ENCODE peak calls at places on chromosomes 11 and 22, in eight cellular contexts. One of them, this sample, is unnamed.
A peak's percentile ranks its signal among the peaks of the same experiment; 100 is the strongest.

GRCh38 chr11:8105666-8106065 is 24.7 kb downstream of the TUB start:
- DNase-seq in Peyer's patch: no peak
- DNase-seq in adrenal gland: no peak
- DNase-seq in endothelial cell of umbilical vein: no peak
- DNase-seq in HepG2: no peak
- DNase-seq in upper lobe of left lung: no peak
- DNase-seq in IMR-90: peak; percentile 27
- DNase-seq in esophagus squamous epithelium: no peak
- DNase-seq in this sample: no peak

GRCh38 chr11:46367244-46367915 is 14.1 kb upstream of the MDK start:
- DNase-seq in Peyer's patch: peak; percentile 80
- DNase-seq in adrenal gland: peak; percentile 72
- DNase-seq in endothelial cell of umbilical vein: peak; percentile 43
- DNase-seq in HepG2: peak; percentile 25
- DNase-seq in upper lobe of left lung: peak; percentile 79
- DNase-seq in IMR-90: peak; percentile 59
- DNase-seq in esophagus squamous epithelium: no peak
- DNase-seq in this sample: peak; percentile 77

GRCh38 chr22:42328130-42328821 is 57.8 kb upstream of the TCF20 start:
- DNase-seq in Peyer's patch: no peak
- DNase-seq in adrenal gland: no peak
- DNase-seq in endothelial cell of umbilical vein: no peak
- DNase-seq in HepG2: no peak
- DNase-seq in upper lobe of left lung: no peak
- DNase-seq in IMR-90: no peak
- DNase-seq in esophagus squamous epithelium: no peak
- DNase-seq in this sample: no peak

GRCh38 chr22:35622132-35622913 is 5.2 kb upstream of the MB start:
- DNase-seq in Peyer's patch: peak; percentile 80
- DNase-seq in adrenal gland: peak; percentile 50
- DNase-seq in endothelial cell of umbilical vein: no peak
- DNase-seq in HepG2: no peak
- DNase-seq in upper lobe of left lung: no peak
- DNase-seq in IMR-90: no peak
- DNase-seq in esophagus squamous epithelium: no peak
- DNase-seq in this sample: peak; percentile 38

GRCh38 chr11:27207025-27207650 is 155.9 kb downstream of the CCDC34 start:
- DNase-seq in Peyer's patch: no peak
- DNase-seq in adrenal gland: no peak
- DNase-seq in endothelial cell of umbilical vein: no peak
- DNase-seq in HepG2: no peak
- DNase-seq in upper lobe of left lung: no peak
- DNase-seq in IMR-90: no peak
- DNase-seq in esophagus squamous epithelium: no peak
- DNase-seq in this sample: no peak

GRCh38 chr22:42907404-42908081 is 50.5 kb upstream of the ARFGAP3 start:
- DNase-seq in Peyer's patch: no peak
- DNase-seq in adrenal gland: no peak
- DNase-seq in endothelial cell of umbilical vein: no peak
- DNase-seq in HepG2: no peak
- DNase-seq in upper lobe of left lung: peak; percentile 60
- DNase-seq in IMR-90: no peak
- DNase-seq in esophagus squamous epithelium: no peak
- DNase-seq in this sample: no peak

GRCh38 chr22:50714631-50715179 is 23.3 kb upstream of the ACR start:
- DNase-seq in Peyer's patch: no peak
- DNase-seq in adrenal gland: no peak
- DNase-seq in endothelial cell of umbilical vein: no peak
- DNase-seq in HepG2: no peak
- DNase-seq in upper lobe of left lung: no peak
- DNase-seq in IMR-90: no peak
- DNase-seq in esophagus squamous epithelium: no peak
- DNase-seq in this sample: no peak

GRCh38 chr11:1297011-1297575 is 12.3 kb downstream of the TOLLIP start:
- DNase-seq in Peyer's patch: peak; percentile 43
- DNase-seq in adrenal gland: no peak
- DNase-seq in endothelial cell of umbilical vein: no peak
- DNase-seq in HepG2: no peak
- DNase-seq in upper lobe of left lung: no peak
- DNase-seq in IMR-90: no peak
- DNase-seq in esophagus squamous epithelium: no peak
- DNase-seq in this sample: peak; percentile 11

GRCh38 chr11:27882066-27882697 is 181.9 kb upstream of the BDNF start:
- DNase-seq in Peyer's patch: no peak
- DNase-seq in adrenal gland: no peak
- DNase-seq in endothelial cell of umbilical vein: no peak
- DNase-seq in HepG2: no peak
- DNase-seq in upper lobe of left lung: no peak
- DNase-seq in IMR-90: peak; percentile 28
- DNase-seq in esophagus squamous epithelium: no peak
- DNase-seq in this sample: no peak

GRCh38 chr22:27456696-27457503 is 344.7 kb downstream of the MN1 start:
- DNase-seq in Peyer's patch: no peak
- DNase-seq in adrenal gland: no peak
- DNase-seq in endothelial cell of umbilical vein: peak; percentile 29
- DNase-seq in HepG2: no peak
- DNase-seq in upper lobe of left lung: no peak
- DNase-seq in IMR-90: peak; percentile 93
- DNase-seq in esophagus squamous epithelium: no peak
- DNase-seq in this sample: no peak

GRCh38 chr11:8262552-8263108 is 1.0 kb downstream of the LMO1 start:
- DNase-seq in Peyer's patch: peak; percentile 55
- DNase-seq in adrenal gland: peak; percentile 62
- DNase-seq in endothelial cell of umbilical vein: peak; percentile 31
- DNase-seq in HepG2: no peak
- DNase-seq in upper lobe of left lung: peak; percentile 25
- DNase-seq in IMR-90: peak; percentile 55
- DNase-seq in esophagus squamous epithelium: no peak
- DNase-seq in this sample: peak; percentile 42

GRCh38 chr11:61488651-61489291 is 19.8 kb upstream of the LRRC10B start:
- DNase-seq in Peyer's patch: peak; percentile 65
- DNase-seq in adrenal gland: peak; percentile 88
- DNase-seq in endothelial cell of umbilical vein: no peak
- DNase-seq in HepG2: peak; percentile 89
- DNase-seq in upper lobe of left lung: peak; percentile 24
- DNase-seq in IMR-90: no peak
- DNase-seq in esophagus squamous epithelium: no peak
- DNase-seq in this sample: peak; percentile 69

GRCh38 chr11:128492903-128493569 is 94.3 kb downstream of the ETS1 start:
- DNase-seq in Peyer's patch: no peak
- DNase-seq in adrenal gland: no peak
- DNase-seq in endothelial cell of umbilical vein: no peak
- DNase-seq in HepG2: no peak
- DNase-seq in upper lobe of left lung: no peak
- DNase-seq in IMR-90: no peak
- DNase-seq in esophagus squamous epithelium: no peak
- DNase-seq in this sample: no peak

GRCh38 chr11:67056640-67057409 is at the start of gene RHOD:
- DNase-seq in Peyer's patch: peak; percentile 86
- DNase-seq in adrenal gland: no peak
- DNase-seq in endothelial cell of umbilical vein: peak; percentile 21
- DNase-seq in HepG2: no peak
- DNase-seq in upper lobe of left lung: peak; percentile 65
- DNase-seq in IMR-90: no peak
- DNase-seq in esophagus squamous epithelium: no peak
- DNase-seq in this sample: peak; percentile 46

GRCh38 chr22:33073989-33074391 is 15.8 kb upstream of the SYN3 start:
- DNase-seq in Peyer's patch: no peak
- DNase-seq in adrenal gland: no peak
- DNase-seq in endothelial cell of umbilical vein: no peak
- DNase-seq in HepG2: no peak
- DNase-seq in upper lobe of left lung: no peak
- DNase-seq in IMR-90: no peak
- DNase-seq in esophagus squamous epithelium: no peak
- DNase-seq in this sample: no peak

GRCh38 chr11:79390923-79391322 is 49.9 kb downstream of the TENM4 start:
- DNase-seq in Peyer's patch: no peak
- DNase-seq in adrenal gland: no peak
- DNase-seq in endothelial cell of umbilical vein: no peak
- DNase-seq in HepG2: no peak
- DNase-seq in upper lobe of left lung: no peak
- DNase-seq in IMR-90: peak; percentile 25
- DNase-seq in esophagus squamous epithelium: no peak
- DNase-seq in this sample: no peak

GRCh38 chr22:29272624-29273023 is 4.6 kb downstream of the EWSR1 start:
- DNase-seq in Peyer's patch: no peak
- DNase-seq in adrenal gland: no peak
- DNase-seq in endothelial cell of umbilical vein: no peak
- DNase-seq in HepG2: no peak
- DNase-seq in upper lobe of left lung: no peak
- DNase-seq in IMR-90: no peak
- DNase-seq in esophagus squamous epithelium: no peak
- DNase-seq in this sample: no peak

GRCh38 chr22:29269230-29269604 is 1.1 kb downstream of the EWSR1 start:
- DNase-seq in Peyer's patch: no peak
- DNase-seq in adrenal gland: no peak
- DNase-seq in endothelial cell of umbilical vein: no peak
- DNase-seq in HepG2: no peak
- DNase-seq in upper lobe of left lung: no peak
- DNase-seq in IMR-90: no peak
- DNase-seq in esophagus squamous epithelium: no peak
- DNase-seq in this sample: no peak

GRCh38 chr22:29268511-29269229 is 602 bp downstream of the EWSR1 start:
- DNase-seq in Peyer's patch: no peak
- DNase-seq in adrenal gland: peak; percentile 72
- DNase-seq in endothelial cell of umbilical vein: peak; percentile 58
- DNase-seq in HepG2: peak; percentile 41
- DNase-seq in upper lobe of left lung: no peak
- DNase-seq in IMR-90: peak; percentile 67
- DNase-seq in esophagus squamous epithelium: no peak
- DNase-seq in this sample: peak; percentile 74

GRCh38 chr22:29269731-29270474 is 1.8 kb downstream of the EWSR1 start:
- DNase-seq in Peyer's patch: no peak
- DNase-seq in adrenal gland: no peak
- DNase-seq in endothelial cell of umbilical vein: peak; percentile 16
- DNase-seq in HepG2: peak; percentile 39
- DNase-seq in upper lobe of left lung: no peak
- DNase-seq in IMR-90: peak; percentile 12
- DNase-seq in esophagus squamous epithelium: no peak
- DNase-seq in this sample: no peak

DNA sequence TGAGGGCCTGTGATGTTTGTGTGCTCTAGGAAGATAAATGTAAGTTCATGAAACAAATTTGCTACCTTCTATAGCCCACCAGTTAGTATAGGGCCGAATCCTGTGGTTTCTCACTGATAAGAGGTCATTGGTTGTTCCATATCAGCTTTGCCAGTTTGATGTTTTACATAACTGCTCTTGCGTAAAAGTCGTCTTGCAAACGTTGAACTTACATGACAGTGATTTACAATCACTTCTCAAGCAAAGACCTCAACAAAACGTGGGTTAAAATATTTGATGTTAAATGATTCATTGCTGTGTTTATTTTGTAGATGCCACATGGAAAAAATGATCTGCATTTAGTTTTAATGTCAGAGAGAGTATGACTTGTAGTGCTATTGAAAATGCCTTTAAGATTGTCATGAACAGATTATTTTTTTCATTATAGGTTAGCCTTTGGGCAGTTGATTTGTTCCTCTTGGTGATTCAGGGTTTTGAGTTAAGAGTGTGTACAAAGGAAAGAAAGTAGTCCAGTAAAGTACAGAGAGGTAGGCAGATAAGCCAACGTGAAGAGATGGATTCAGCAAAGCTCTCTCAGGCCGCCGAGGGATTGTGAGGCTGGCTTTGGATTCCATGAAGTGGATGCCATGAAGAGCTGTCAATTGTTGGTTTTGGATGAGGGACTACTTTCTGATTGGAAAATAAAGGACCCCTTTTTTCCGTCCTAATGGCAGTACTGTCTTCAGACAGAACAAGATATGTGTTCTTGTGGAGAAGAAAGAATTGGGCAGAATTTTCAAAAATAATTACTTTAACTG is 2.6 kb downstream of the EWSR1 start:
- DNase-seq in Peyer's patch: no peak
- DNase-seq in adrenal gland: peak; percentile 53
- DNase-seq in endothelial cell of umbilical vein: peak; percentile 57
- DNase-seq in HepG2: peak; percentile 69
- DNase-seq in upper lobe of left lung: no peak
- DNase-seq in IMR-90: peak; percentile 58
- DNase-seq in esophagus squamous epithelium: no peak
- DNase-seq in this sample: no peak
- H3K27ac ChIP-seq in Peyer's patch: peak overlapping the region; percentile 55
- H3K27ac ChIP-seq in adrenal gland: peak overlapping the region; percentile 100
- H3K27ac ChIP-seq in endothelial cell of umbilical vein: no peak overlapping the region
- H3K27ac ChIP-seq in HepG2: peak overlapping the region; percentile 98
- H3K27ac ChIP-seq in upper lobe of left lung: no peak overlapping the region
- H3K27ac ChIP-seq in IMR-90: no peak overlapping the region
- H3K27ac ChIP-seq in esophagus squamous epithelium: peak overlapping the region; percentile 99
- H3K27ac ChIP-seq in this sample: no peak overlapping the region

DNA sequence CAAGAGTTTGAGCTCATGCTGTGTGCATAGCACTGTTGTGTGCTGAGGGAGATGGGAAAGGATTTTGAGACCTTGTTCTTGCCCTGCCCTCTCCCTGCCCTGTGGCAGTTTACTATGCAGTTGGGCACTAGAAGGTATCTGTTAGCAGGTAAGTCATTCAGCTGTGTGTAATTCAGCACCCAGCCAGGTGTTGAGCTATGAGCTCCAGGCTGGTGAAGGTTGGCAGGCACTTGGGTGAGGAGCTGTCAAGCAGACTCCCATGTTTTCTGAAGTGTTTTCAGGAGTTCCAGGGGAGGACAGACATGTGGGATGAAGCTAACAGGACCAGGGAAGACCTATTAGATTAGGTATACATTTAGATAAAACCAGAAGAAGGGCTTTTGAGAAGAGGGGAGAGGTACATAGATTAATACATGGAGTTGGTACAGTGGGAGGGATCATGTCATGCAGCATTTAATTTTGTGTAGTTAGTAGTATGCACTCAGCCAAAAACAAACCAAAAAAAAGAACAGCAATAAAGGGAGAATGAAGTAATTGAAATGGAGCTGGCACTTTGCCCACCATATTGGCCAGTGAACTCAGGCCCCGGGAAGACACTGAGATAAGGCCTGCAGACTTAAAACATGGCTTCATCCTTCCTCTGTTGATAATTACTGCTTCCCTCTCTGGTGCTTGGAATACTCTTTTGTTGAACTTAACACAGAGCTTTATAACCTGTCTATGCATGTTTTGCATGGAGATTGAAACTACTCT is 2.9 kb downstream of the PANX1 start:
- DNase-seq in Peyer's patch: no peak
- DNase-seq in adrenal gland: peak; percentile 77
- DNase-seq in endothelial cell of umbilical vein: peak; percentile 54
- DNase-seq in HepG2: no peak
- DNase-seq in upper lobe of left lung: no peak
- DNase-seq in IMR-90: peak; percentile 50
- DNase-seq in esophagus squamous epithelium: no peak
- DNase-seq in this sample: peak; percentile 53
- H3K4me1 ChIP-seq in Peyer's patch: no peaks in the 10 kb centered on the region
- H3K4me1 ChIP-seq in adrenal gland: peaks cover 38% of the 10 kb centered on the region
- H3K4me1 ChIP-seq in endothelial cell of umbilical vein: peaks cover 64% of the 10 kb centered on the region
- H3K4me1 ChIP-seq in HepG2: peaks cover 43% of the 10 kb centered on the region
- H3K4me1 ChIP-seq in upper lobe of left lung: peaks cover 78% of the 10 kb centered on the region
- H3K4me1 ChIP-seq in IMR-90: peaks cover 28% of the 10 kb centered on the region
- H3K4me1 ChIP-seq in esophagus squamous epithelium: peaks cover 54% of the 10 kb centered on the region
- H3K4me1 ChIP-seq in this sample: peaks cover 47% of the 10 kb centered on the region

GRCh38 chr11:18588297-18589252 is at the start of gene UEVLD:
- DNase-seq in Peyer's patch: peak; percentile 94
- DNase-seq in adrenal gland: peak; percentile 92
- DNase-seq in endothelial cell of umbilical vein: peak; percentile 88
- DNase-seq in HepG2: peak; percentile 81
- DNase-seq in upper lobe of left lung: peak; percentile 94
- DNase-seq in IMR-90: peak; percentile 89
- DNase-seq in esophagus squamous epithelium: no peak
- DNase-seq in this sample: peak; percentile 93
- TF ChIP-seq POLR2A in Peyer's patch: peak; percentile 73
- TF ChIP-seq POLR2A in adrenal gland: peak; percentile 62
- TF ChIP-seq POLR2A in endothelial cell of umbilical vein: peak; percentile 87
- TF ChIP-seq POLR2A in HepG2: peak; percentile 81
- TF ChIP-seq POLR2A in upper lobe of left lung: no peak
- TF ChIP-seq POLR2A in IMR-90: peak; percentile 71
- TF ChIP-seq POLR2A in esophagus squamous epithelium: peak; percentile 29
- TF ChIP-seq POLR2A in this sample: no peak

GRCh38 chr11:57224537-57224936 is 12.5 kb downstream of the APLNR start:
- DNase-seq in Peyer's patch: no peak
- DNase-seq in adrenal gland: no peak
- DNase-seq in endothelial cell of umbilical vein: no peak
- DNase-seq in HepG2: no peak
- DNase-seq in upper lobe of left lung: no peak
- DNase-seq in IMR-90: peak; percentile 53
- DNase-seq in esophagus squamous epithelium: no peak
- DNase-seq in this sample: no peak
- H3K27ac ChIP-seq in Peyer's patch: no peak overlapping the region
- H3K27ac ChIP-seq in adrenal gland: no peak overlapping the region
- H3K27ac ChIP-seq in endothelial cell of umbilical vein: no peak overlapping the region
- H3K27ac ChIP-seq in HepG2: no peak overlapping the region
- H3K27ac ChIP-seq in upper lobe of left lung: no peak overlapping the region
- H3K27ac ChIP-seq in IMR-90: no peak overlapping the region
- H3K27ac ChIP-seq in esophagus squamous epithelium: no peak overlapping the region
- H3K27ac ChIP-seq in this sample: no peak overlapping the region